ENCODE peak calls at places on chromosome 5, in ten cellular contexts. Y is H1; K is tibial nerve; M is heart right ventricle; Z is psoas muscle; V is mammary epithelial cell; U is CD8-positive, alpha-beta memory T cell; B is Peyer's patch; R is IMR-90; E is esophagus squamous epithelium. O is an unnamed sample.
A peak's percentile ranks its signal among the peaks of the same experiment; 100 is the strongest.

GRCh38 chr5:159936686-159937329 is 20.5 kb downstream of the ADRA1B start:
- DNase-seq in Y (peak; percentile 33), K (no peak), M (no peak), Z (no peak), V (peak; percentile 91), U (no peak), B (peak; percentile 57), R (peak; percentile 15), E (no peak), O (no peak)

GRCh38 chr5:120252839-120253238 is 211.3 kb upstream of the PRR16 start:
- DNase-seq in Y (no peak), K (no peak), M (no peak), Z (no peak), V (peak; percentile 11), U (no peak), B (no peak), R (peak; percentile 62), E (no peak), O (no peak)

GRCh38 chr5:43661102-43661501 is 58.1 kb downstream of the NNT start:
- DNase-seq in Y (peak; percentile 55), K (peak; percentile 56), M (peak; percentile 25), Z (no peak), V (peak; percentile 5), U (no peak), B (no peak), R (peak; percentile 59), E (no peak), O (peak; percentile 41)

GRCh38 chr5:77356740-77357139 is 135.4 kb downstream of the WDR41 start:
- DNase-seq in Y (no peak), K (no peak), M (no peak), Z (no peak), V (peak; percentile 40), U (no peak), B (no peak), R (peak; percentile 65), E (no peak), O (no peak)

GRCh38 chr5:174752121-174752520 is 27.7 kb downstream of the MSX2 start:
- DNase-seq in Y (no peak), K (no peak), M (no peak), Z (no peak), V (no peak), U (no peak), B (no peak), R (no peak), E (no peak), O (no peak)

GRCh38 chr5:173883347-173883924 is 4.7 kb upstream of the CPEB4 start:
- DNase-seq in Y (no peak), K (no peak), M (no peak), Z (no peak), V (no peak), U (no peak), B (no peak), R (no peak), E (no peak), O (peak; percentile 53)

GRCh38 chr5:116738270-116738947 is 163.8 kb upstream of the SEMA6A start:
- DNase-seq in Y (no peak), K (no peak), M (peak; percentile 8), Z (peak; percentile 17), V (no peak), U (no peak), B (no peak), R (no peak), E (no peak), O (peak; percentile 93)

GRCh38 chr5:76958976-76959767 is 6.3 kb downstream of the CRHBP start:
- DNase-seq in Y (no peak), K (no peak), M (no peak), Z (no peak), V (peak; percentile 16), U (no peak), B (no peak), R (peak; percentile 70), E (no peak), O (peak; percentile 9)

GRCh38 chr5:113214606-113215323 is 220.0 kb downstream of the TSSK1B start:
- DNase-seq in Y (no peak), K (no peak), M (no peak), Z (no peak), V (no peak), U (no peak), B (no peak), R (no peak), E (no peak), O (no peak)

GRCh38 chr5:113216545-113216944 is 218.2 kb downstream of the TSSK1B start:
- DNase-seq in Y (no peak), K (no peak), M (no peak), Z (no peak), V (no peak), U (no peak), B (no peak), R (no peak), E (no peak), O (no peak)

GRCh38 chr5:113213551-113213971 is 221.2 kb downstream of the TSSK1B start:
- DNase-seq in Y (no peak), K (no peak), M (no peak), Z (no peak), V (no peak), U (no peak), B (no peak), R (no peak), E (no peak), O (peak; percentile 45)

GRCh38 chr5:113214026-113214425 is 220.8 kb downstream of the TSSK1B start:
- DNase-seq in Y (no peak), K (no peak), M (no peak), Z (no peak), V (no peak), U (no peak), B (no peak), R (no peak), E (no peak), O (peak; percentile 54)

DNA sequence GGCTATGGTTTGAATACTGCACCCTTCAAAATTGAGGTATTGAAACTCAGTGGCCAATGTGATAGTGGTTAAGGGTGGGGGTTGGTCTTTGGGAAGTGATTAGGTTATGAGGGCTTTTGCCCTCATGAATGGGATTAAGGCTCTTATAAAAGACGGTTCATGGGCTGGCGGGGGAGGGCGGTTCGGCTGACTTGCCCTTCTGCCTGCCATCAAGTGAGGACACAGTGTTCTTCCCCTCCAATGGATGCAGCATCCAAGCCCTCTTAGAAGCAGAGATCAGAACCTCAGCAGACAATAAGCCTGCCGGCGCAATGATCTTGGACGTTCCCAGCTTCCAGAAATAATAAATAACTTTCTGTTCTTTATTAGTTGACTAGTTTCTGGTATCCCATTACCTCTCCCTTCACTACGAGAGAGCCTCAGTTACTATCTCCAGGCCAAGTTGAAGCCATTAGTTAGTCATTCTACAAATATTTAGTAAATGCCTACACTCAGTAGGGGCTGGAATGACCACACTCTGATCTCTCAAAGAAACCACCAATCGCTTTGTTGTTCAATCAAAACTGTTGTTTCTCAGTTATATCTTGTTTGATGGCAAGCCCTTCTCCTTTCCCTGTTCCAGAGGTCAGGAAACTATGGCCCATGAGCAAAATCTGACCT is 219.3 kb downstream of the TSSK1B start:
- DNase-seq in Y (no peak), K (no peak), M (no peak), Z (no peak), V (no peak), U (no peak), B (no peak), R (peak; percentile 74), E (no peak), O (no peak)
- H3K4me1 ChIP-seq in Y (peaks cover 15% of the 10 kb centered on the region), K (peaks cover 18% of the 10 kb centered on the region), M (peaks cover 90% of the 10 kb centered on the region), Z (peaks cover 15% of the 10 kb centered on the region), V (peaks cover 13% of the 10 kb centered on the region), U (no peaks in the 10 kb centered on the region), B (no peaks in the 10 kb centered on the region), R (peaks cover 21% of the 10 kb centered on the region), E (peaks cover 3% of the 10 kb centered on the region), O (peaks cover 48% of the 10 kb centered on the region)

GRCh38 chr5:145941677-145942130 is 5.3 kb downstream of the SH3RF2 start:
- DNase-seq in Y (no peak), K (no peak), M (no peak), Z (no peak), V (peak; percentile 90), U (no peak), B (no peak), R (peak; percentile 35), E (no peak), O (no peak)

GRCh38 chr5:145941096-145941676 is 4.8 kb downstream of the SH3RF2 start:
- DNase-seq in Y (no peak), K (no peak), M (no peak), Z (no peak), V (peak; percentile 46), U (no peak), B (no peak), R (peak; percentile 25), E (no peak), O (no peak)

GRCh38 chr5:145937432-145938250 is 1.3 kb downstream of the SH3RF2 start:
- DNase-seq in Y (peak; percentile 51), K (no peak), M (no peak), Z (no peak), V (peak; percentile 93), U (no peak), B (peak; percentile 69), R (peak; percentile 51), E (no peak), O (no peak)

GRCh38 chr5:145938699-145939531 is 2.5 kb downstream of the SH3RF2 start:
- DNase-seq in Y (no peak), K (no peak), M (no peak), Z (no peak), V (peak; percentile 46), U (no peak), B (no peak), R (no peak), E (no peak), O (no peak)

DNA sequence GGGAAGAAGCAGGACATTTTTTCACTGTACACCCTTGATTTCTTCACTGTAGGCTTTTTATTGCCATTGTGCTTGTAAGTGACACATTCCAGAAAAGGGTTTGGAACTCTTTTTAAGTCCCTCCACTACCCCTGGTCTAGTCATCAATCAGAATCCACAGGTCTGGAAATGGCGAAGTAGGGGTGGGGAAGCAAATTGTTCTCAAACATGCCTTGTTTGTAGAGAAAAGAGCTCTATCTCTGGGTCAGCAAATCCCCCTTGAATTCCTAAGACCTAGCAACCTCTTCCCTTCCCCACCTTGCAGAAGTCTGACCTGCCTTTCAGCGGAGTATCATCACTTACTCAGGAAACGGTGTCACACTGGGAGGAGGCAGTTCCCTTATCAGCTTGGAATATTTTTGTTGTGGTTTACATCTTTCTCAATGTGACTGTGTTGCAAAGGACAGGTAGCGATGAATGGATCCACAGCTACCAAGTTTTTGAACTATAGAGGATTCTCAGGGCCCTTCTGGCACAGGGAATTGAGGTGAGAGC is 3.2 kb downstream of the SH3RF2 start:
- DNase-seq in Y (no peak), K (no peak), M (no peak), Z (no peak), V (no peak), U (no peak), B (no peak), R (no peak), E (no peak), O (no peak)
- H3K27ac ChIP-seq in Y (no peak overlapping the region), K (no peak overlapping the region), M (no peak overlapping the region), Z (no peak overlapping the region), V (peak overlapping the region; percentile 84), U (no peak overlapping the region), B (no peak overlapping the region), R (no peak overlapping the region), E (peak overlapping the region; percentile 92), O (no peak overlapping the region)

GRCh38 chr5:171956870-171957501 is 49.5 kb downstream of the FBXW11 start:
- DNase-seq in Y (no peak), K (no peak), M (no peak), Z (no peak), V (no peak), U (no peak), B (no peak), R (no peak), E (no peak), O (no peak)
- H3K4me3 ChIP-seq in Y (no peak overlapping the region), K (no peak overlapping the region), M (no peak overlapping the region), Z (no peak overlapping the region), V (no peak overlapping the region), U (no peak overlapping the region), B (no peak overlapping the region), R (no peak overlapping the region), E (no peak overlapping the region), O (no peak overlapping the region)

GRCh38 chr5:68187268-68188055 is 28.1 kb upstream of the PIK3R1 start:
- DNase-seq in Y (peak; percentile 81), K (no peak), M (peak; percentile 7), Z (peak; percentile 30), V (no peak), U (no peak), B (no peak), R (peak; percentile 22), E (no peak), O (peak; percentile 70)

GRCh38 chr5:68193481-68194036 is 22.0 kb upstream of the PIK3R1 start:
- DNase-seq in Y (no peak), K (no peak), M (no peak), Z (no peak), V (peak; percentile 58), U (no peak), B (no peak), R (no peak), E (no peak), O (no peak)

GRCh38 chr5:68192679-68193060 is 22.9 kb upstream of the PIK3R1 start:
- DNase-seq in Y (no peak), K (no peak), M (no peak), Z (no peak), V (no peak), U (no peak), B (no peak), R (no peak), E (no peak), O (no peak)

GRCh38 chr5:68189171-68189570 is 26.4 kb upstream of the PIK3R1 start:
- DNase-seq in Y (no peak), K (no peak), M (no peak), Z (no peak), V (peak; percentile 25), U (no peak), B (no peak), R (no peak), E (no peak), O (no peak)

DNA sequence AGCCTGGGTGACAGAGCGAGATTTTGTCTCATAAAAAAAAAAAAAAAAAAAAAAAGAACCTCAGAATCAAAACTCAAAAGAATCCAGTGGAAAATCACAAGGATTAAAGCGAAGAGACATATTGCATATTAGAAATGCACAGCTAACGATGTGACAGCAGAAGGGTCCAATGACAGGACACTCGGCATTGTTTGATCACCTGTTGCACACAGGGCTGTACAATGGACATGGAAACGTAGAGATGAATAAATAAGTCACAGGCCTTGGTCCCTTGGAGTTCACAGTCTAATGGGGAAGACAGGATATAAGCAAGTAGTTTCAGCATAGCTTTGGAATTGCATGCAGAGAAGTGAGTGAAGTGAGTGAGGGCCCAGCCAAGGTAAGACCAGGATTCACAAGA is 25.9 kb upstream of the PIK3R1 start:
- DNase-seq in Y (no peak), K (no peak), M (no peak), Z (no peak), V (no peak), U (no peak), B (no peak), R (no peak), E (no peak), O (no peak)
- H3K4me1 ChIP-seq in Y (peaks cover 17% of the 10 kb centered on the region), K (no peaks in the 10 kb centered on the region), M (peaks cover 11% of the 10 kb centered on the region), Z (peaks cover 15% of the 10 kb centered on the region), V (peaks cover 8% of the 10 kb centered on the region), U (no peaks in the 10 kb centered on the region), B (no peaks in the 10 kb centered on the region), R (peaks cover 2% of the 10 kb centered on the region), E (no peaks in the 10 kb centered on the region), O (peaks cover 8% of the 10 kb centered on the region)